ENCODE peak calls at places on chromosome 14, in seven cellular contexts. O is SK-N-SH, B is fibroblast of pulmonary artery, M is uterus, V is RWPE1, U is progenitor cell of endocrine pancreas, E is Calu3. S is an unnamed sample.

GRCh38 chr14:58693048-58693447 is 55.3 kb downstream of the DACT1 start:
- DNase-seq in O (no peak), B (no peak), M (no peak), V (no peak), U (no peak), E (no peak), S (no peak)

GRCh38 chr14:69094481-69094880 is 58.4 kb downstream of the DCAF5 start:
- DNase-seq in O (no peak), B (no peak), M (no peak), V (no peak), U (no peak), E (no peak), S (no peak)

GRCh38 chr14:38723954-38724353 is 379.1 kb downstream of the SEC23A start:
- DNase-seq in O (no peak), B (peak; percentile 8), M (no peak), V (no peak), U (no peak), E (no peak), S (no peak)

GRCh38 chr14:33460119-33460518 is 490.8 kb downstream of the EGLN3 start:
- DNase-seq in O (no peak), B (peak; percentile 14), M (no peak), V (no peak), U (no peak), E (no peak), S (no peak)

GRCh38 chr14:26113930-26114329 is 483.9 kb downstream of the NOVA1 start:
- DNase-seq in O (no peak), B (no peak), M (no peak), V (no peak), U (no peak), E (no peak), S (no peak)

GRCh38 chr14:92093320-92093719 is 13.1 kb downstream of the ATXN3 start:
- DNase-seq in O (peak; percentile 36), B (peak; percentile 8), M (no peak), V (no peak), U (no peak), E (no peak), S (no peak)

GRCh38 chr14:94681300-94682060 is 69.3 kb downstream of the SERPINA3 start:
- DNase-seq in O (peak; percentile 59), B (peak; percentile 73), M (no peak), V (peak; percentile 59), U (no peak), E (peak; percentile 58), S (no peak)

GRCh38 chr14:34461334-34462131 is 507 bp downstream of the SPTSSA start:
- DNase-seq in O (no peak), B (peak; percentile 51), M (peak; percentile 41), V (peak; percentile 46), U (peak; percentile 29), E (peak; percentile 51), S (peak; percentile 51)

GRCh38 chr14:79483472-79483871 is 727.8 kb downstream of the DIO2 start:
- DNase-seq in O (no peak), B (peak; percentile 26), M (no peak), V (no peak), U (no peak), E (no peak), S (no peak)

GRCh38 chr14:50984061-50984710 is 39.9 kb upstream of the PYGL start:
- DNase-seq in O (no peak), B (no peak), M (no peak), V (no peak), U (no peak), E (no peak), S (no peak)

GRCh38 chr14:50344116-50344775 is 32.1 kb downstream of the DMAC2L start:
- DNase-seq in O (no peak), B (no peak), M (no peak), V (no peak), U (no peak), E (no peak), S (no peak)

GRCh38 chr14:50961606-50962259 is 17.4 kb upstream of the PYGL start:
- DNase-seq in O (peak; percentile 32), B (peak; percentile 92), M (peak; percentile 43), V (peak; percentile 28), U (no peak), E (peak; percentile 43), S (peak; percentile 26)

GRCh38 chr14:79837699-79838098 is 373.6 kb downstream of the DIO2 start:
- DNase-seq in O (no peak), B (no peak), M (no peak), V (no peak), U (no peak), E (no peak), S (no peak)

GRCh38 chr14:56064513-56064912 is 53.7 kb upstream of the PELI2 start:
- DNase-seq in O (no peak), B (no peak), M (no peak), V (no peak), U (no peak), E (no peak), S (no peak)

GRCh38 chr14:80570930-80571298 is 359.6 kb upstream of the DIO2 start:
- DNase-seq in O (no peak), B (no peak), M (no peak), V (no peak), U (no peak), E (no peak), S (no peak)

GRCh38 chr14:76352639-76353281 is 23.2 kb upstream of the ESRRB start:
- DNase-seq in O (peak; percentile 90), B (peak; percentile 40), M (peak; percentile 18), V (peak; percentile 37), U (peak; percentile 87), E (peak; percentile 76), S (no peak)

GRCh38 chr14:51335521-51335920 is 95.5 kb downstream of the TMX1 start:
- DNase-seq in O (no peak), B (peak; percentile 34), M (peak; percentile 45), V (no peak), U (no peak), E (no peak), S (no peak)

GRCh38 chr14:103542545-103543088 is 13.6 kb downstream of the TRMT61A start:
- DNase-seq in O (peak; percentile 67), B (no peak), M (no peak), V (no peak), U (peak; percentile 71), E (peak; percentile 50), S (no peak)

GRCh38 chr14:43900173-43900655 is 606.9 kb downstream of the FSCB start:
- DNase-seq in O (no peak), B (no peak), M (no peak), V (no peak), U (no peak), E (no peak), S (no peak)

GRCh38 chr14:68257969-68258368 is 438.4 kb downstream of the RAD51B start:
- DNase-seq in O (no peak), B (no peak), M (no peak), V (no peak), U (no peak), E (no peak), S (no peak)

GRCh38 chr14:89641495-89642162 is 224.6 kb upstream of the FOXN3 start:
- DNase-seq in O (no peak), B (no peak), M (no peak), V (no peak), U (no peak), E (no peak), S (no peak)

GRCh38 chr14:67837011-67837624 is 17.5 kb downstream of the RAD51B start:
- DNase-seq in O (peak; percentile 35), B (peak; percentile 92), M (peak; percentile 77), V (peak; percentile 35), U (no peak), E (peak; percentile 66), S (peak; percentile 41)

GRCh38 chr14:42174357-42174756 is 567.7 kb downstream of the LRFN5 start:
- DNase-seq in O (no peak), B (no peak), M (no peak), V (no peak), U (no peak), E (no peak), S (no peak)

GRCh38 chr14:78617735-78618134 is 447.6 kb downstream of the NRXN3 start:
- DNase-seq in O (no peak), B (no peak), M (no peak), V (no peak), U (no peak), E (no peak), S (no peak)

GRCh38 chr14:78968249-78968648 is 798.1 kb downstream of the NRXN3 start:
- DNase-seq in O (no peak), B (no peak), M (no peak), V (no peak), U (no peak), E (no peak), S (no peak)

GRCh38 chr14:105748204-105748578 is 221.8 kb downstream of the TMEM121 start:
- DNase-seq in O (no peak), B (no peak), M (no peak), V (peak; percentile 19), U (no peak), E (peak; percentile 54), S (no peak)

GRCh38 chr14:104665663-104666522 is 23.5 kb upstream of the INF2 start:
- DNase-seq in O (no peak), B (no peak), M (no peak), V (no peak), U (peak; percentile 56), E (peak; percentile 95), S (no peak)

GRCh38 chr14:100102156-100102785 is 37.0 kb downstream of the EVL start:
- DNase-seq in O (no peak), B (no peak), M (no peak), V (no peak), U (no peak), E (no peak), S (no peak)
- TF ChIP-seq CTCF in O (no peak), B (no peak), M (no peak), V (no peak), U (no peak), E (no peak), S (no peak)

GRCh38 chr14:45658917-45659299 is 405.9 kb upstream of the MIS18BP1 start:
- DNase-seq in O (no peak), B (no peak), M (no peak), V (no peak), U (no peak), E (no peak), S (no peak)
- TF ChIP-seq CTCF in O (no peak), B (no peak), M (no peak), V (no peak), U (no peak), E (no peak), S (no peak)

GRCh38 chr14:25032092-25032784 is 17.7 kb downstream of the STXBP6 start:
- DNase-seq in O (no peak), B (no peak), M (no peak), V (no peak), U (no peak), E (peak; percentile 21), S (no peak)
- TF ChIP-seq CTCF in O (peak; percentile 39), B (peak; percentile 30), M (no peak), V (no peak), U (peak; percentile 15), E (no peak), S (no peak)

DNA sequence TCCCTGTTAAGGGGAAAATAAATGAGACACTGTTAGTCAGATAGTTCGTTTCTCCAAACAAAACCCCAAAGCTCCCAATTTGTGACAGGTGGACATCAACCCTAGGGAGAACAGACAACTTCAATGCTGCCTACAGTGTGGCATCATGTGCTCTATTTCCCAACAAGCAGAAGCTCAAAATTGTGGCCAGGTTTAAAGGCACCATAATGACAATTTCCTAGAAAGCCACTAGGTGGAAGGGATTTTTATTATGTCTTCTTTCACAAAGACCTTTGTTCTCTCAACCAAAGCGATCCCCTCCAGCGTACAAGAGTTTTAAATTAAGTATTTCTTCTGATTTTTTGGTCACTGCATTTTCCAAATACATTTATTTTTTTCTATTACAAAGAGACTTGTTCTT is 88.0 kb upstream of the MBIP start:
- DNase-seq in O (no peak), B (no peak), M (no peak), V (no peak), U (no peak), E (no peak), S (no peak)
- TF ChIP-seq CTCF in O (no peak), B (no peak), M (no peak), V (no peak), U (no peak), E (no peak), S (no peak)

GRCh38 chr14:73634333-73634833 is 10.4 kb upstream of the DNAL1 start:
- DNase-seq in O (peak; percentile 16), B (peak; percentile 18), M (no peak), V (no peak), U (peak; percentile 48), E (peak; percentile 52), S (peak; percentile 31)
- TF ChIP-seq CTCF in O (no peak), B (peak; percentile 22), M (peak; percentile 51), V (no peak), U (peak; percentile 48), E (no peak), S (peak; percentile 16)

S was measured in lung.